ENCODE peak calls at places on chromosome 10, in seven cellular contexts. J is neuronal stem cell, I is trophoblast cell, E is H9, O is IMR-90, V is mesenchymal stem cell, Q is H1. U is an unnamed sample.

GRCh38 chr10:1047937-1048336 is 982 bp downstream of the IDI1 start:
- DNase-seq in V (peak), I (no peak), E (no peak), O (no peak), J (no peak), Q (no peak), U (peak)

GRCh38 chr10:3954615-3955014 is 169.6 kb upstream of the KLF6 start:
- DNase-seq in V (no peak), E (no peak), Q (no peak), J (no peak), O (no peak), I (no peak), U (no peak)

GRCh38 chr10:61900829-61901783 is at the start of gene ARID5B:
- DNase-seq in J (peak), I (peak), V (peak), Q (no peak), E (peak), O (peak), U (peak)

GRCh38 chr10:94308866-94309265 is 53.9 kb downstream of the NOC3L start:
- DNase-seq in V (no peak), I (no peak), O (peak), Q (no peak), E (no peak), J (no peak), U (no peak)

GRCh38 chr10:525565-526315 is 163.7 kb downstream of the DIP2C start:
- DNase-seq in I (peak), O (peak), Q (no peak), E (no peak), V (no peak), J (no peak), U (no peak)

GRCh38 chr10:59771162-59771807 is 18.0 kb upstream of the MRLN start:
- DNase-seq in J (no peak), I (peak), Q (no peak), E (no peak), O (no peak), V (no peak), U (no peak)

GRCh38 chr10:68560916-68561691 is 967 bp downstream of the TET1 start:
- DNase-seq in V (peak), I (peak), J (peak), E (peak), O (peak), Q (no peak), U (peak)

GRCh38 chr10:62817763-62818425 is 1.7 kb upstream of the EGR2 start:
- DNase-seq in Q (peak), V (peak), O (peak), E (peak), I (peak), J (peak), U (peak)

GRCh38 chr10:43691503-43691902 is 42.8 kb upstream of the ZNF32 start:
- DNase-seq in I (no peak), E (no peak), O (peak), V (no peak), Q (no peak), J (no peak), U (no peak)

GRCh38 chr10:121700416-121700815 is 102.2 kb upstream of the FGFR2 start:
- DNase-seq in O (no peak), V (no peak), Q (no peak), E (no peak), I (no peak), J (no peak), U (no peak)

GRCh38 chr10:114500643-114501042 is 96.3 kb upstream of the AFAP1L2 start:
- DNase-seq in E (no peak), V (no peak), Q (no peak), O (no peak), J (no peak), I (no peak), U (no peak)

GRCh38 chr10:96565774-96566173 is 21.0 kb downstream of the TM9SF3 start:
- DNase-seq in I (no peak), J (no peak), Q (no peak), V (peak), O (peak), E (no peak), U (no peak)

GRCh38 chr10:125679436-125679835 is 3.5 kb downstream of the TEX36 start:
- DNase-seq in J (no peak), O (no peak), I (no peak), E (no peak), V (no peak), Q (no peak), U (no peak)

GRCh38 chr10:125683821-125684220 is 858 bp upstream of the TEX36 start:
- DNase-seq in O (no peak), E (no peak), V (no peak), J (no peak), I (no peak), Q (no peak), U (no peak)

GRCh38 chr10:125687507-125688185 is 4.7 kb upstream of the TEX36 start:
- DNase-seq in I (no peak), E (no peak), J (no peak), Q (no peak), V (no peak), O (no peak), U (no peak)

GRCh38 chr10:125683063-125683462 is at the start of gene TEX36:
- DNase-seq in J (no peak), Q (no peak), E (no peak), O (no peak), I (no peak), V (no peak), U (no peak)

GRCh38 chr10:125684583-125684982 is 1.6 kb upstream of the TEX36 start:
- DNase-seq in V (no peak), O (no peak), Q (no peak), J (no peak), I (no peak), E (no peak), U (no peak)
- H3K4ac ChIP-seq in V (no peak), O (no peak), Q (no peak), J (no peak), I (no peak), E (no peak), U (no peak)

GRCh38 chr10:97600616-97601015 is 11.1 kb downstream of the C10orf62 start:
- DNase-seq in I (no peak), V (no peak), E (no peak), J (no peak), O (no peak), Q (no peak), U (no peak)

GRCh38 chr10:97597778-97598177 is 8.3 kb downstream of the C10orf62 start:
- DNase-seq in Q (no peak), E (no peak), J (no peak), O (no peak), I (no peak), V (no peak), U (no peak)

GRCh38 chr10:97598407-97599271 is 9.1 kb downstream of the C10orf62 start:
- DNase-seq in I (no peak), Q (no peak), O (no peak), V (no peak), E (no peak), J (no peak), U (no peak)

GRCh38 chr10:97599272-97599619 is 9.7 kb downstream of the C10orf62 start:
- DNase-seq in E (no peak), J (no peak), I (no peak), V (no peak), Q (no peak), O (no peak), U (no peak)

GRCh38 chr10:97601268-97602215 is 12.0 kb downstream of the C10orf62 start:
- DNase-seq in J (no peak), Q (no peak), E (no peak), V (no peak), O (no peak), I (no peak), U (no peak)
- H3K4ac ChIP-seq in J (no peak), Q (no peak), E (no peak), V (no peak), O (no peak), I (no peak), U (no peak)

DNA sequence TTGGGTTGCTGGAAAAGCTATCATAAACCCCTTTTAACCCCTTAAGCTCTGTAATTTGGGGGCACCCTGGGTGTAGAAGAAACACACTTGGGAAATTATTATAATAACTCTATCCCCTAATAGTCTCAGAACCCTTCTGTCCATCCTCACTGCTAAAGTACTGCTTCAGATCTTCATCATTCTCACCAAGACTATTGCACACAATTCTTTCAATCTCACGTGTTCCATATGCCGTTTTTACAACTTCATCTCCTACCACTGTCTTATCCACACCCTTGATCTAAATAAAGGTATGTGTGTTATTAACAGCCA is 15.8 kb downstream of the ANKRD22 start:
- DNase-seq in J (no peak), I (no peak), V (no peak), Q (no peak), E (no peak), O (no peak), U (no peak)
- H3K4ac ChIP-seq in J (no peak), I (no peak), V (no peak), Q (no peak), E (no peak), O (no peak), U (no peak)

GRCh38 chr10:132059760-132060508 is 5.8 kb upstream of the JAKMIP3 start:
- DNase-seq in E (no peak), O (no peak), J (no peak), I (no peak), V (no peak), Q (no peak), U (no peak)
- H3K4ac ChIP-seq in E (no peak), O (no peak), J (no peak), I (no peak), V (no peak), Q (no peak), U (no peak)

DNA sequence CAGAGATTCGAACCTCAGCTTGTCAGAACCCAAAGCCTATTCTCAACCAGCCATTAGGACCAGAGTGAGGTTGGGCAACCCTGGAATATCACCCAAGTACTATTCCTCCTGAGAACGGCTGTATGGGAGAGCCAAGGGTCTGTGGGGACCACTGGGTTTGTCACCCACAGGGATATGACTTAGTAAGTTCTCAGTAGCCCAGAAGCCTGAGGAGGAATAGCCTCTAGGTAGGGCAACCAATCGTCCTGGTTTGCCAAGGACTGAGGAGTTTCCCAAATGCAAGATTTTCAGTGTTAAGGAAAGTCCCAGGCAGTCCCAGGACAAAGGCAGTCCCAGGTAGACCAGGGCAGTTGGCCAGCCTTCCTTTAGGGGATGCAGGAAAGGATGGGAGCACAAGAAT is 46.7 kb downstream of the PNLIPRP2 start:
- DNase-seq in E (peak), O (no peak), Q (no peak), I (no peak), V (no peak), J (no peak), U (no peak)
- H3K4ac ChIP-seq in E (no peak), O (no peak), Q (no peak), I (no peak), V (no peak), J (no peak), U (no peak)